ENCODE peak calls at places on chromosomes 13 and 19, in four cellular contexts. R is CD4-positive, alpha-beta T cell; M is IMR-90; E is bronchial epithelial cell. V is an unnamed sample.

GRCh38 chr13:27830010-27830409 is 37.7 kb downstream of the GSX1 start:
- DNase-seq in E (no peak), R (peak), M (no peak), V (peak)

GRCh38 chr19:49936549-49936948 is 7.2 kb upstream of the NUP62 start:
- DNase-seq in R (no peak), M (no peak), E (no peak), V (no peak)

GRCh38 chr19:28294395-28294794 is 918.6 kb downstream of the UQCRFS1 start:
- DNase-seq in M (no peak), E (no peak), R (no peak), V (no peak)

GRCh38 chr19:13748169-13748884 is 16.0 kb upstream of the MRI1 start:
- DNase-seq in E (peak), R (no peak), M (peak), V (no peak)

GRCh38 chr19:46076951-46077814 is 36.4 kb upstream of the IGFL4 start:
- DNase-seq in R (no peak), E (peak), M (peak), V (peak)

GRCh38 chr13:93309886-93310520 is 83.4 kb downstream of the GPC6 start:
- DNase-seq in E (peak), R (no peak), M (peak), V (no peak)

GRCh38 chr19:48624791-48625723 is 5.8 kb downstream of the SPHK2 start:
- DNase-seq in M (no peak), R (no peak), E (no peak), V (no peak)

GRCh38 chr13:41402695-41403511 is 54.4 kb upstream of the RGCC start:
- DNase-seq in M (no peak), R (no peak), E (peak), V (no peak)

GRCh38 chr13:46124967-46125933 is 20.4 kb upstream of the CPB2 start:
- DNase-seq in M (no peak), E (no peak), R (no peak), V (no peak)

GRCh38 chr19:50332264-50333038 is 3.3 kb upstream of the KCNC3 start:
- DNase-seq in M (no peak), E (no peak), R (no peak), V (no peak)

GRCh38 chr13:63120883-63121282 is 1705.2 kb upstream of the PCDH20 start:
- DNase-seq in M (no peak), R (no peak), E (no peak), V (no peak)

DNA sequence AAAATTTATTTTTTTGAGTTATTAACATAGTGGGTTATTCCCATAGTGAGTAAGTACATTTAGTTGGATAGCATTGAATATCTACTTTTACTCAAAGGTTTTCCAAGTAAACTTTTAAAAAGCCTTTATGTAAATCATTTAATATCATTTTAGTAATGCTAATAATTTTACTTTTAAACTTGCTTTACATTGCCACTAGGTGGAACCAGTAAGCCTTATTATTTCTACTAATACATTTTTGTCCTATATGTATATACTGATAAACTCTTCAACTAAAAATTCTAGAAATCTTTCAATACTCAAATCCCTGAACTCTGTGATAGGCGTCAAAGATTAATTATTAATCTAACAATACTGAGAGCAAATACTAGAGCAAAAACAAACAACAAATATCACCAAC is 1709.2 kb upstream of the PCDH20 start:
- DNase-seq in M (peak), R (no peak), E (peak), V (no peak)
- TF ChIP-seq CTCF in M (peak), R (no peak), E (no peak), V (peak)

GRCh38 chr13:80035096-80035495 is 305.8 kb downstream of the SPRY2 start:
- DNase-seq in M (no peak), R (no peak), E (no peak), V (no peak)

GRCh38 chr13:80029170-80029569 is 311.8 kb downstream of the SPRY2 start:
- DNase-seq in E (no peak), M (no peak), R (no peak), V (no peak)

GRCh38 chr13:80033286-80033685 is 307.6 kb downstream of the SPRY2 start:
- DNase-seq in E (peak), R (no peak), M (no peak), V (no peak)

DNA sequence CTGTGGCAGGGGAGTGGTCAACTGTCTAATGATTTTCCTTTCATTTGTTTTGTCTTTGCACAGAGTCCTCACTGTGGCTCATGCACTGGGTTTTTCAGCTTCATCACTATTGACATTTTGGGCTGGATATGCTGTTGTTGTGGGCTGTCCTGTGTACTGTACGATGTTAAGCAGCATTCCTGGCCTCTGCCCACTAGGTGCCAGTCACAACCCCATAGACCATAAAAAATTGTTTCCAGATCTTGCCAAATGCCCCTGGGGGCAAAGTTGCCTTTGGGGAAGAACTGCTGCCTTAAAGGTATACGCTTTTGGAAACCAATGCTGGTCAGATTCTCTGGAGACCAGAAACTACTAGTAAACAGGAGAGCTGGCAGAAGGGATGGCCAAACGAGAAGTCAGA is 310.4 kb downstream of the SPRY2 start:
- DNase-seq in M (no peak), E (peak), R (no peak), V (peak)
- TF ChIP-seq CTCF in M (no peak), E (peak), R (no peak), V (no peak)

GRCh38 chr13:78587395-78587794 is 16.0 kb downstream of the POU4F1 start:
- DNase-seq in E (no peak), R (no peak), M (no peak), V (no peak)

GRCh38 chr13:78589206-78589605 is 14.1 kb downstream of the POU4F1 start:
- DNase-seq in E (no peak), R (no peak), M (peak), V (peak)

GRCh38 chr13:78586706-78587105 is 16.6 kb downstream of the POU4F1 start:
- DNase-seq in R (no peak), M (no peak), E (no peak), V (peak)
- TF ChIP-seq CTCF in R (no peak), M (no peak), E (peak), V (peak)

DNA sequence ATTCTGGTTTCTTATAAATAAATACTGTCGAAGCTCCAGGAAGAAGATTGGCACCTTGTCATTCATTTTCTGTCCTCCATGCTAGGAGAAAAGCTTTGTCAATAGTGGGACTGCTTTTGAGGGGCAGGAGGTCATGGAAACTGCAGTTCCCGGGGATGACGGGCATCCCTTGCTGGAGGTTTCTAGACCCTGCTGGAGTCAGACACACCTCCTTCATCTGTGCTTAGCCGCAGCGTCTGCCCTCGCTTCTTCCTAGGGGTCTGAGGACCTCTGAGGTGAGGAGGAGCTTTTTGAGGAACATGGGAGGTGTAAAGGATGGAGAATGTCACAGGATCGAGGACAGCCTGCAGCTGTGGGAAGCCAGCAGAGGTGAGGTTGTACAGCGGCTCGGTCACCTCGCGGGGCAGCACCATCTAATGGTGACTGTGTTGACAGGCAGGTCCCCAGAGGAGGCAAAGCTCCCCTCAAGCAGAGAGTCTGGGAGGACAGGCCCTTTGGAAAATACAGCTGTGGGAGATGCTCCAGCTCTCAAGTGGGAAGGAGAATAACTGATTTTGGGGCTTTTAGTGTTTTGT is 172.7 kb upstream of the RNF113B start:
- DNase-seq in R (no peak), M (no peak), E (no peak), V (peak)
- TF ChIP-seq CTCF in R (no peak), M (no peak), E (peak), V (no peak)

DNA sequence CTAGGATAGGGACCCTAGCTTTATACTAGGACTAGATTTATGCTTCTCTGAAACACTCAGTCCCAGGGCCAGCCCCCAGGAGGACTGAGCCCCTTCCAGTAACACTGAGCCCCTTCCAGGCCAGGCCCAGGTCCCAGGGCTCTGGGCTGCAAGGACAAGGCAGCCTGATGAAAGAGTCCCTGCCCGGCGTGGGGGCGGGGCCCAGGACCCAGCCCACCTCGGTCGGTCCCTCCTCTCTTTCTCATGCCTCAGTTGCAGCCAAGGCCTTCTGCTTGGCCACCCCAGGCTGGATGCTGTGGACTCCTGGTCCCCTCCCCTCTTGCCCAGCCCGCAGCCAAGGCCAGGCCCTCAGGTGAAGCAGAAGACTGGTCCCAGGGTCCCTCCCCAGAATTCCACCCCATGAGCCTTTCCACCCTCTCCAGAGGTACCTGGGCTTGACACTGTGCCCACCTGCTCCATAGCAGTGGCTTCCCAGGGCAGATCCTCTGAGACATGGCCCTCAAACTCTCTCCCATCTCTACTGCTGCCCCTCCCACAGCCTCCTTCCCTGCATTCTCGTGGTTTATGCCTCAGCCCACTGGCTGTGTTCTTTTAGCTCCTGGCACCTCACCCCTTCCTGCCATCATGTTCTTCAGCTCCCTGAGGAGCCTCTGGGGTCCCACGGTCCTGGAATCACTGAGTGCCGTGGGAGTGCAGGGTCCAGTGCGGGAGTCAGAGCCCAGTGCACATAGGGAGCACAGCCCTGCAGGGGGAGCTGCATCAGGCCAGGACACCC is 53.6 kb upstream of the C1QTNF9B start:
- DNase-seq in M (peak), R (no peak), E (no peak), V (no peak)
- TF ChIP-seq CTCF in M (no peak), R (no peak), E (no peak), V (no peak)

GRCh38 chr13:71320452-71320851 is 546.6 kb downstream of the DACH1 start:
- DNase-seq in E (peak), R (no peak), M (peak), V (peak)
- TF ChIP-seq CTCF in E (peak), R (no peak), M (peak), V (peak)

GRCh38 chr19:4225902-4226301 is 3.4 kb upstream of the EBI3 start:
- DNase-seq in M (no peak), R (no peak), E (no peak), V (no peak)
- TF ChIP-seq CTCF in M (no peak), R (no peak), E (no peak), V (no peak)

GRCh38 chr19:29671393-29672076 is 6.3 kb downstream of the PLEKHF1 start:
- DNase-seq in E (peak), M (no peak), R (peak), V (no peak)
- TF ChIP-seq CTCF in E (peak), M (no peak), R (peak), V (peak)